ENCODE peak calls at places on chromosomes 3 and 15, in six cellular contexts. L is keratinocyte, X is pancreas, A is tibial nerve, D is HCT116, H is AG04450. E is an unnamed sample.

GRCh38 chr3:138047596-138048195 is 37.7 kb downstream of the CLDN18 start:
- DNase-seq in L (no peak), X (no peak), A (no peak), D (no peak), H (no peak), E (no peak)

GRCh38 chr15:100334015-100334414 is 7.8 kb downstream of the ADAMTS17 start:
- DNase-seq in L (no peak), X (no peak), A (no peak), D (no peak), H (no peak), E (no peak)

GRCh38 chr3:139689122-139689521 is 11.3 kb upstream of the NMNAT3 start:
- DNase-seq in L (no peak), X (no peak), A (no peak), D (no peak), H (no peak), E (no peak)

GRCh38 chr3:175585898-175586297 is 726.8 kb downstream of the NAALADL2 start:
- DNase-seq in L (no peak), X (no peak), A (no peak), D (peak), H (peak), E (no peak)

GRCh38 chr3:177452487-177452886 is 255.2 kb upstream of the TBL1XR1 start:
- DNase-seq in L (no peak), X (no peak), A (no peak), D (no peak), H (peak), E (no peak)

GRCh38 chr3:195081242-195081963 is 189.6 kb downstream of the XXYLT1 start:
- DNase-seq in L (no peak), X (no peak), A (no peak), D (no peak), H (no peak), E (no peak)

GRCh38 chr3:114060906-114061655 is 4.5 kb downstream of the QTRT2 start:
- DNase-seq in L (no peak), X (no peak), A (no peak), D (no peak), H (no peak), E (no peak)

GRCh38 chr15:68561901-68562300 is 16.9 kb upstream of the CORO2B start:
- DNase-seq in L (no peak), X (no peak), A (no peak), D (no peak), H (no peak), E (no peak)

GRCh38 chr15:101545548-101546505 is 56.3 kb upstream of the PCSK6 start:
- DNase-seq in L (no peak), X (no peak), A (no peak), D (no peak), H (no peak), E (no peak)

GRCh38 chr3:133843634-133844033 is 38.0 kb downstream of the SRPRB start:
- DNase-seq in L (no peak), X (no peak), A (no peak), D (no peak), H (peak), E (no peak)

GRCh38 chr3:159627229-159627628 is 361.4 kb upstream of the IL12A start:
- DNase-seq in L (no peak), X (no peak), A (no peak), D (no peak), H (no peak), E (no peak)

GRCh38 chr3:186160691-186161243 is 51.9 kb upstream of the ETV5 start:
- DNase-seq in L (no peak), X (no peak), A (no peak), D (no peak), H (no peak), E (no peak)

GRCh38 chr15:93027413-93027812 is 61.6 kb downstream of the RGMA start:
- DNase-seq in L (no peak), X (no peak), A (no peak), D (no peak), H (no peak), E (no peak)

GRCh38 chr3:157633241-157633640 is 130.0 kb upstream of the VEPH1 start:
- DNase-seq in L (no peak), X (no peak), A (no peak), D (no peak), H (no peak), E (no peak)

GRCh38 chr3:193808317-193808716 is 215.3 kb downstream of the OPA1 start:
- DNase-seq in L (no peak), X (no peak), A (no peak), D (no peak), H (no peak), E (no peak)

GRCh38 chr3:124438813-124439212 is 291.4 kb upstream of the UMPS start:
- DNase-seq in L (no peak), X (no peak), A (no peak), D (no peak), H (no peak), E (no peak)

GRCh38 chr3:134039161-134039862 is 9.6 kb upstream of the SLCO2A1 start:
- DNase-seq in L (no peak), X (no peak), A (no peak), D (peak), H (no peak), E (no peak)

GRCh38 chr3:183038221-183038620 is 57.9 kb upstream of the DCUN1D1 start:
- DNase-seq in L (no peak), X (no peak), A (no peak), D (no peak), H (no peak), E (no peak)

GRCh38 chr15:60830479-60830878 is 351.5 kb upstream of the ICE2 start:
- DNase-seq in L (no peak), X (no peak), A (no peak), D (no peak), H (no peak), E (no peak)

GRCh38 chr3:183728204-183728603 is 30.6 kb downstream of the YEATS2 start:
- DNase-seq in L (no peak), X (no peak), A (no peak), D (no peak), H (no peak), E (no peak)

GRCh38 chr3:133874761-133875438 is 20.8 kb downstream of the RAB6B start:
- DNase-seq in L (no peak), X (no peak), A (no peak), D (no peak), H (no peak), E (no peak)

GRCh38 chr3:16723994-16724393 is 118.8 kb upstream of the DAZL start:
- DNase-seq in L (no peak), X (no peak), A (no peak), D (peak), H (no peak), E (no peak)

GRCh38 chr3:72887378-72887722 is 496 bp upstream of the GXYLT2 start:
- DNase-seq in L (no peak), X (no peak), A (no peak), D (no peak), H (no peak), E (no peak)

GRCh38 chr3:36227982-36228381 is 152.3 kb upstream of the STAC start:
- DNase-seq in L (no peak), X (no peak), A (no peak), D (no peak), H (no peak), E (no peak)

GRCh38 chr3:19213608-19214220 is 65.4 kb downstream of the KCNH8 start:
- DNase-seq in L (no peak), X (no peak), A (no peak), D (no peak), H (no peak), E (no peak)

GRCh38 chr3:58752168-58752567 is 85.6 kb upstream of the FAM3D start:
- DNase-seq in L (no peak), X (no peak), A (no peak), D (no peak), H (no peak), E (no peak)

GRCh38 chr15:47743385-47743784 is 26.1 kb downstream of the SEMA6D start:
- DNase-seq in L (no peak), X (no peak), A (no peak), D (no peak), H (no peak), E (no peak)

GRCh38 chr3:76365284-76365683 is 579.9 kb upstream of the ZNF717 start:
- DNase-seq in L (no peak), X (no peak), A (no peak), D (no peak), H (no peak), E (no peak)

GRCh38 chr3:143121240-143122088 is 1.9 kb downstream of the CHST2 start:
- DNase-seq in L (no peak), X (peak), A (no peak), D (no peak), H (peak), E (peak)

GRCh38 chr15:36356978-36357582 is 222.3 kb upstream of the CDIN1 start:
- DNase-seq in L (no peak), X (no peak), A (no peak), D (no peak), H (peak), E (no peak)

GRCh38 chr15:64878708-64879107 is 33.0 kb upstream of the ANKDD1A start:
- DNase-seq in L (no peak), X (no peak), A (no peak), D (no peak), H (no peak), E (no peak)

GRCh38 chr3:151918253-151919029 is 45.0 kb downstream of the SUCNR1 start:
- DNase-seq in L (no peak), X (no peak), A (no peak), D (peak), H (peak), E (no peak)

GRCh38 chr15:29242466-29243242 is 27.0 kb downstream of the NSMCE3 start:
- DNase-seq in L (no peak), X (no peak), A (no peak), D (no peak), H (no peak), E (no peak)

GRCh38 chr3:100257601-100258000 is 3.2 kb upstream of the TBC1D23 start:
- DNase-seq in L (no peak), X (no peak), A (no peak), D (no peak), H (no peak), E (no peak)

GRCh38 chr15:35484231-35484945 is 61.6 kb downstream of the DPH6 start:
- DNase-seq in L (no peak), X (no peak), A (no peak), D (no peak), H (no peak), E (no peak)

GRCh38 chr15:90901799-90902655 is 1.1 kb upstream of the MAN2A2 start:
- DNase-seq in L (no peak), X (peak), A (peak), D (peak), H (no peak), E (peak)

GRCh38 chr15:94582368-94582767 is 351.0 kb downstream of the MCTP2 start:
- DNase-seq in L (no peak), X (no peak), A (no peak), D (peak), H (no peak), E (peak)

DNA sequence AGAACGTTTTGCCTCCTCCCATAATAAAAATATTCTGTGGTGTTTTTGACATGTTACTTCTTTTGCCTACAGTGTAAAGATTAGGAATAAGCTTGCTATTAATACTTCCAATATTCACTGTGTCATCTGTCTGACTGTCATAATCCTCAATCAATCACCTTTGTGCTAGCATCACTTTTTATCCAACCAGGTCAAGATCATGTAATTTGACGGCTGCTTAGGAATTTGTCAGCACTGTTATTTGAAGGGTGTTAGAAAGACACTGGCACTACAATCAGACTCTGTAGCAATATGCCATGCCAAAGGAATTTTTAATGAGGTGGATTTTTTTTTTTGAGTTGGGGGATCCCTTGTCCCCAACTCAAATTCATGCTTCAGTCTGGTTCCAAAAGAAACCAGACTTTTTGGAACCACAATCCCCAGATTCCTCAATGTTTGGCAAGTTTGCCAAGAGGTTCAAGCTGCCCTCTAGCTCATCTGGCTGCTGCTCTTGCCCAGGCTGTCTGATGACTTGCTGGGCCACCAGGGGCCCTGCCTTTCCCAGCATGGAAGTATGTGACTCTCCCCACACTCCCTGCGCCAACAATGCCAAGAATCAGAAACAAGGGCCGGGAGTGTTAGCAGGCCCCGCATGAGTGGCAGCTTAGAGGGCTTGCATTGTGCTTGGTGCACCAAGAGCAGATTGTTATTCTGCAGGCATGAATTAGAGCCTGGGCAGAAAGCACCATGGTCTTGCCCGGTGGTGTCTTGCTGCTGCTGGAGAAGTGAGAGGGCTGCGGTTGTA is 58.6 kb upstream of the TSC22D2 start:
- DNase-seq in L (no peak), X (no peak), A (peak), D (no peak), H (no peak), E (no peak)
- H3K27ac ChIP-seq in L (peak), X (no peak), A (peak), D (no peak), H (no peak), E (no peak)

DNA sequence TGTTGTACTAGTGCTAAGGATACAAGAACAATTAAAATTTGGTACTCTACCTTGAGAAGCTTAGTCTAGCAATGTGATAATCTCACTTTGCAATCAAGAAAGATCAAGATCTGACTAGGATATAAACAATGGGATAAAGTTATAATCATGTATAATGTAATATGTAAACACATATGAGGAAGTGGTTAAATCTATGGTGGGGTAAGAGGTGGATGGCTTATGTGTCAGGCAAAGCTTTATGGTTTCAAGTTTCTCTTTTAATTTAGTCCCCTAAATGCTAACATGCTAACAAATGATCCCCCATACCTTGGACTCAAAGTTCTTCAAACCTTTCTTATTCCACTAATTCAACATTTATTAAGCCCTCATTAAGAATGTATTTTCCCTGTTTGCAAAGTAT is 2.5 kb downstream of the RSL24D1 start:
- DNase-seq in L (no peak), X (no peak), A (no peak), D (no peak), H (no peak), E (no peak)
- H3K4me3 ChIP-seq in L (no peak), X (no peak), A (no peak), D (no peak), H (no peak), E (no peak)

GRCh38 chr3:27629381-27629780 is 92.7 kb downstream of the EOMES start:
- DNase-seq in L (no peak), X (no peak), A (no peak), D (no peak), H (no peak), E (no peak)

GRCh38 chr3:27637346-27638000 is 84.7 kb downstream of the EOMES start:
- DNase-seq in L (no peak), X (no peak), A (no peak), D (no peak), H (no peak), E (no peak)

GRCh38 chr3:27632431-27633223 is 89.5 kb downstream of the EOMES start:
- DNase-seq in L (no peak), X (peak), A (peak), D (no peak), H (peak), E (peak)

GRCh38 chr3:27630892-27631291 is 91.2 kb downstream of the EOMES start:
- DNase-seq in L (peak), X (no peak), A (no peak), D (no peak), H (no peak), E (no peak)

DNA sequence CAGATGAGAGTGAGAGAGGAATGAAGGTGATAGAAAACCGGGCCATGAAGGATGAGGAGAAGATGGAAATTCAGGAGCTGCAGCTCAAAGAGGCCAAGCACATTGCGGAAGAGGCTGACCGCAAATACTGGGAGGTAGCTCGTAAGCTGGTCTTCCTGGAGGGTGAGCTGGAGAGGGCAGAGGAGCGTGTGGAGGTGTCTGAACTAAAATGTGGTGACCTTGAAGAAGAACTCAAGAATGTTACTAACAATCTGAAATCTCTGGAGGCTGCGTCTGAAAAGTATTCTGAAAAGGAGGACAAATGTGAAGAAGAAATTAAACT is 88.9 kb downstream of the EOMES start:
- DNase-seq in L (no peak), X (no peak), A (no peak), D (no peak), H (no peak), E (peak)
- H3K27ac ChIP-seq in L (peak), X (peak), A (peak), D (no peak), H (peak), E (peak)

DNA sequence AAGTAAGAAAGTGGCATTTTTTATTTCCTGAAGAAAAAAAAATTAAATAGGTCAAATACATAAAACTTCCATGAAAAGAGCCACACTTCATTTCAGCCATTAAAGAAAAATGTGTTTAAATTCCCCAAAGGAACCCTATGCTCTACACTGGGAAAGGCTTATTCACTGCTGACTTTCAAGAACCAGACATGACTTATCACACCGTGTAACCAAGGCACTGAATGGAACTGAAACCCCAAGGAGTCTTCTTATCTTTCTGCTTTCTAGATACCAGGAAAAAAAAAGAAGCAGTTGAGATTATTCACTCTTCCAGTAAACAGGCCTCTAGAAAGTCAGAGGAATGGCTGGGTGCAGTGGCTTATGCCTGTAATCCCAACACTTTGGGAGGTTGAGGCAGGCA is 44.4 kb downstream of the OSBPL10 start:
- DNase-seq in L (no peak), X (no peak), A (no peak), D (no peak), H (no peak), E (no peak)
- H3K4me3 ChIP-seq in L (no peak), X (no peak), A (no peak), D (no peak), H (no peak), E (no peak)

GRCh38 chr3:23590424-23590823 is 215.3 kb upstream of the UBE2E1 start:
- DNase-seq in L (no peak), X (no peak), A (no peak), D (no peak), H (no peak), E (no peak)
- H3K27ac ChIP-seq in L (no peak), X (no peak), A (no peak), D (no peak), H (no peak), E (no peak)

GRCh38 chr15:80550219-80550909 is 144.7 kb upstream of the ABHD17C start:
- DNase-seq in L (no peak), X (no peak), A (no peak), D (no peak), H (peak), E (no peak)
- H3K4me3 ChIP-seq in L (peak), X (no peak), A (no peak), D (no peak), H (no peak), E (no peak)

GRCh38 chr15:58331562-58331902 is 100.3 kb upstream of the LIPC start:
- DNase-seq in L (no peak), X (no peak), A (no peak), D (no peak), H (no peak), E (no peak)
- H3K27ac ChIP-seq in L (peak), X (peak), A (peak), D (peak), H (peak), E (peak)

DNA sequence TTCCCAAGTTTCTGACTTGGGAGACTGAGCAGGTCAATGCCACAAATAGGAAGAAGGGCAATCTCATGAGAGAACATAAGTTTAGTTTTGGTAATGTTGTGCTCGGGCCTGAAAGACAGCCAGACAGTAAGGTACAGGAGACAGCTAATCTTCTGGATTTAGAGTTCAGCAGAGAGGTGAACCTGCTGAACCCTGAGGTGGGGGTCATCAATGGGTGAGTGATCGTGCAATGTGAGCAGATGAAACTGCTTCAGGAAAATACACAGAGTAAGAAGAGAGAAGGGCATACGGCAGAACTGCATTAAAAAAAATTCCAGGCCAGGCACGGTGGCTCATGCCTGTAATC is 23.3 kb downstream of the RUBCN start:
- DNase-seq in L (no peak), X (no peak), A (no peak), D (no peak), H (no peak), E (no peak)
- H3K4me3 ChIP-seq in L (no peak), X (no peak), A (no peak), D (peak), H (no peak), E (no peak)

GRCh38 chr15:73573071-73573470 is 60.1 kb downstream of the NPTN start:
- DNase-seq in L (no peak), X (no peak), A (no peak), D (no peak), H (no peak), E (no peak)
- H3K27ac ChIP-seq in L (peak), X (no peak), A (no peak), D (no peak), H (peak), E (no peak)

DNA sequence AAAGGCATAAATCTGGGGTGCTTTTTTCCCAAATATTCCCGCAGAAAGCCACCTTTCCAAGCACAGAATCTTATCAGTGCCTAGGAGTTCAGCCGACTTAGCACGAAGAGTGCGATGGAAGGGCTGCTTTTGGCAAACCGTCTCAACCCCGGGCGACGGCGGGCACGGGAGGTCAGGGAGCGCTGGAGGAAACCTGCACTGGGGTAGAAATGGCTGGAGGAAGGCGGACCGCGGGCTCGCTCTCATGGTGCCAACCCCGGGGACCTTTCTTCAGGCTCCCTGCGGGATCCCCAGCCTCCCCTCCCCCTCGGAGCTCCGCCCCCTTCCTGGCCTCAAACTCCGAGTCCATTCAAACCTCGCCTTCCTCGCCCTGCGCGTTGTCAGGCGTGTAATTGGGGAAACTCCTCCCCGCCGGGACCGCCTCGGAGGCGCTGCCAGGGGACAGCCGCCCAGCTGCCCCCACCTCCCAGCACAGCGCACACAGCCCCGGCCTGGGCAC is at the start of gene GABRG3:
- DNase-seq in L (no peak), X (no peak), A (no peak), D (no peak), H (no peak), E (no peak)
- H3K4me3 ChIP-seq in L (no peak), X (no peak), A (peak), D (no peak), H (no peak), E (no peak)

E was measured in CD8-positive, alpha-beta T cell.